ENCODE peak calls at places on chromosome 13, in six cellular contexts. One of them, this sample, is unnamed.

GRCh38 chr13:26589754-26590153 is 32.3 kb downstream of the WASF3 start:
- DNase-seq in lower leg skin: no peak
- DNase-seq in aorta: no peak
- DNase-seq in osteoblast: no peak
- DNase-seq in GM23338: no peak
- DNase-seq in AG10803: peak
- DNase-seq in this sample: no peak

GRCh38 chr13:27830010-27830409 is 37.7 kb downstream of the GSX1 start:
- DNase-seq in lower leg skin: peak
- DNase-seq in aorta: peak
- DNase-seq in osteoblast: peak
- DNase-seq in GM23338: peak
- DNase-seq in AG10803: peak
- DNase-seq in this sample: peak

GRCh38 chr13:103833453-103833852 is 767.2 kb upstream of the SLC10A2 start:
- DNase-seq in lower leg skin: no peak
- DNase-seq in aorta: no peak
- DNase-seq in osteoblast: no peak
- DNase-seq in GM23338: no peak
- DNase-seq in AG10803: no peak
- DNase-seq in this sample: no peak

GRCh38 chr13:93227280-93227905 is 786 bp downstream of the GPC6 start:
- DNase-seq in lower leg skin: no peak
- DNase-seq in aorta: peak
- DNase-seq in osteoblast: peak
- DNase-seq in GM23338: peak
- DNase-seq in AG10803: peak
- DNase-seq in this sample: no peak

GRCh38 chr13:94382960-94383359 is 96.5 kb downstream of the DCT start:
- DNase-seq in lower leg skin: no peak
- DNase-seq in aorta: no peak
- DNase-seq in osteoblast: peak
- DNase-seq in GM23338: no peak
- DNase-seq in AG10803: no peak
- DNase-seq in this sample: no peak

GRCh38 chr13:80497007-80497406 is 156.1 kb upstream of the SPRY2 start:
- DNase-seq in lower leg skin: no peak
- DNase-seq in aorta: no peak
- DNase-seq in osteoblast: no peak
- DNase-seq in GM23338: no peak
- DNase-seq in AG10803: no peak
- DNase-seq in this sample: no peak

GRCh38 chr13:66657165-66657895 is 572.8 kb downstream of the PCDH9 start:
- DNase-seq in lower leg skin: peak
- DNase-seq in aorta: no peak
- DNase-seq in osteoblast: no peak
- DNase-seq in GM23338: peak
- DNase-seq in AG10803: peak
- DNase-seq in this sample: peak

GRCh38 chr13:34816118-34816517 is 126.0 kb upstream of the NBEA start:
- DNase-seq in lower leg skin: no peak
- DNase-seq in aorta: no peak
- DNase-seq in osteoblast: no peak
- DNase-seq in GM23338: peak
- DNase-seq in AG10803: no peak
- DNase-seq in this sample: no peak

GRCh38 chr13:50241479-50241878 is 226.2 kb downstream of the KCNRG start:
- DNase-seq in lower leg skin: no peak
- DNase-seq in aorta: no peak
- DNase-seq in osteoblast: no peak
- DNase-seq in GM23338: no peak
- DNase-seq in AG10803: no peak
- DNase-seq in this sample: no peak

GRCh38 chr13:36242761-36243160 is 28.4 kb upstream of the SOHLH2 start:
- DNase-seq in lower leg skin: no peak
- DNase-seq in aorta: no peak
- DNase-seq in osteoblast: no peak
- DNase-seq in GM23338: no peak
- DNase-seq in AG10803: no peak
- DNase-seq in this sample: no peak

GRCh38 chr13:53004605-53005004 is 24.0 kb upstream of the OLFM4 start:
- DNase-seq in lower leg skin: no peak
- DNase-seq in aorta: no peak
- DNase-seq in osteoblast: no peak
- DNase-seq in GM23338: no peak
- DNase-seq in AG10803: no peak
- DNase-seq in this sample: no peak

GRCh38 chr13:35917252-35917941 is 213.8 kb downstream of the DCLK1 start:
- DNase-seq in lower leg skin: peak
- DNase-seq in aorta: no peak
- DNase-seq in osteoblast: no peak
- DNase-seq in GM23338: peak
- DNase-seq in AG10803: peak
- DNase-seq in this sample: no peak

GRCh38 chr13:47875206-47875605 is 125.9 kb downstream of the SUCLA2 start:
- DNase-seq in lower leg skin: no peak
- DNase-seq in aorta: no peak
- DNase-seq in osteoblast: no peak
- DNase-seq in GM23338: no peak
- DNase-seq in AG10803: no peak
- DNase-seq in this sample: no peak

GRCh38 chr13:78997902-78998654 is 339.1 kb upstream of the OBI1 start:
- DNase-seq in lower leg skin: no peak
- DNase-seq in aorta: no peak
- DNase-seq in osteoblast: no peak
- DNase-seq in GM23338: no peak
- DNase-seq in AG10803: no peak
- DNase-seq in this sample: no peak

GRCh38 chr13:90675129-90675528 is 672.4 kb upstream of the MIR17HG start:
- DNase-seq in lower leg skin: no peak
- DNase-seq in aorta: no peak
- DNase-seq in osteoblast: no peak
- DNase-seq in GM23338: no peak
- DNase-seq in AG10803: no peak
- DNase-seq in this sample: no peak

GRCh38 chr13:39506559-39507390 is 96.2 kb downstream of the LHFPL6 start:
- DNase-seq in lower leg skin: no peak
- DNase-seq in aorta: no peak
- DNase-seq in osteoblast: no peak
- DNase-seq in GM23338: peak
- DNase-seq in AG10803: peak
- DNase-seq in this sample: no peak

GRCh38 chr13:29106651-29107050 is 286.5 kb downstream of the MTUS2 start:
- DNase-seq in lower leg skin: no peak
- DNase-seq in aorta: no peak
- DNase-seq in osteoblast: no peak
- DNase-seq in GM23338: no peak
- DNase-seq in AG10803: peak
- DNase-seq in this sample: no peak

GRCh38 chr13:97256343-97256783 is 34.2 kb downstream of the MBNL2 start:
- DNase-seq in lower leg skin: no peak
- DNase-seq in aorta: no peak
- DNase-seq in osteoblast: peak
- DNase-seq in GM23338: no peak
- DNase-seq in AG10803: peak
- DNase-seq in this sample: no peak

GRCh38 chr13:110126391-110126961 is 180.5 kb downstream of the COL4A1 start:
- DNase-seq in lower leg skin: peak
- DNase-seq in aorta: no peak
- DNase-seq in osteoblast: peak
- DNase-seq in GM23338: peak
- DNase-seq in AG10803: peak
- DNase-seq in this sample: peak

GRCh38 chr13:109494955-109495354 is 291.4 kb downstream of the IRS2 start:
- DNase-seq in lower leg skin: no peak
- DNase-seq in aorta: no peak
- DNase-seq in osteoblast: peak
- DNase-seq in GM23338: no peak
- DNase-seq in AG10803: peak
- DNase-seq in this sample: no peak

GRCh38 chr13:107450426-107450825 is 764.9 kb downstream of the LIG4 start:
- DNase-seq in lower leg skin: no peak
- DNase-seq in aorta: no peak
- DNase-seq in osteoblast: no peak
- DNase-seq in GM23338: no peak
- DNase-seq in AG10803: no peak
- DNase-seq in this sample: no peak

GRCh38 chr13:102805680-102806079 is 6.8 kb downstream of the BIVM start:
- DNase-seq in lower leg skin: no peak
- DNase-seq in aorta: no peak
- DNase-seq in osteoblast: no peak
- DNase-seq in GM23338: no peak
- DNase-seq in AG10803: no peak
- DNase-seq in this sample: no peak

GRCh38 chr13:113208424-113209335 is at the start of gene PCID2:
- DNase-seq in lower leg skin: peak
- DNase-seq in aorta: peak
- DNase-seq in osteoblast: peak
- DNase-seq in GM23338: peak
- DNase-seq in AG10803: peak
- DNase-seq in this sample: peak

GRCh38 chr13:108609353-108609752 is 20.1 kb upstream of the MYO16 start:
- DNase-seq in lower leg skin: no peak
- DNase-seq in aorta: no peak
- DNase-seq in osteoblast: no peak
- DNase-seq in GM23338: peak
- DNase-seq in AG10803: peak
- DNase-seq in this sample: no peak

GRCh38 chr13:60591348-60591747 is 194.3 kb downstream of the TDRD3 start:
- DNase-seq in lower leg skin: no peak
- DNase-seq in aorta: no peak
- DNase-seq in osteoblast: peak
- DNase-seq in GM23338: no peak
- DNase-seq in AG10803: peak
- DNase-seq in this sample: no peak

GRCh38 chr13:60837806-60838205 is 440.8 kb downstream of the TDRD3 start:
- DNase-seq in lower leg skin: no peak
- DNase-seq in aorta: no peak
- DNase-seq in osteoblast: no peak
- DNase-seq in GM23338: no peak
- DNase-seq in AG10803: no peak
- DNase-seq in this sample: no peak

GRCh38 chr13:102369303-102369702 is 32.5 kb downstream of the FGF14 start:
- DNase-seq in lower leg skin: no peak
- DNase-seq in aorta: no peak
- DNase-seq in osteoblast: no peak
- DNase-seq in GM23338: no peak
- DNase-seq in AG10803: no peak
- DNase-seq in this sample: no peak

GRCh38 chr13:25958983-25959382 is 92.8 kb downstream of the SHISA2 start:
- DNase-seq in lower leg skin: no peak
- DNase-seq in aorta: no peak
- DNase-seq in osteoblast: no peak
- DNase-seq in GM23338: no peak
- DNase-seq in AG10803: no peak
- DNase-seq in this sample: no peak

GRCh38 chr13:31209819-31210209 is 10.0 kb downstream of the B3GLCT start:
- DNase-seq in lower leg skin: no peak
- DNase-seq in aorta: no peak
- DNase-seq in osteoblast: peak
- DNase-seq in GM23338: no peak
- DNase-seq in AG10803: no peak
- DNase-seq in this sample: no peak

GRCh38 chr13:113726961-113727411 is 32.0 kb upstream of the TMEM255B start:
- DNase-seq in lower leg skin: no peak
- DNase-seq in aorta: peak
- DNase-seq in osteoblast: no peak
- DNase-seq in GM23338: no peak
- DNase-seq in AG10803: peak
- DNase-seq in this sample: peak

GRCh38 chr13:106376411-106377112 is 158.9 kb downstream of the EFNB2 start:
- DNase-seq in lower leg skin: no peak
- DNase-seq in aorta: no peak
- DNase-seq in osteoblast: peak
- DNase-seq in GM23338: peak
- DNase-seq in AG10803: peak
- DNase-seq in this sample: no peak

GRCh38 chr13:99969368-99969933 is 2.1 kb downstream of the ZIC5 start:
- DNase-seq in lower leg skin: no peak
- DNase-seq in aorta: no peak
- DNase-seq in osteoblast: peak
- DNase-seq in GM23338: no peak
- DNase-seq in AG10803: no peak
- DNase-seq in this sample: no peak
- H3K4me3 ChIP-seq in lower leg skin: no peak
- H3K4me3 ChIP-seq in aorta: no peak
- H3K4me3 ChIP-seq in osteoblast: no peak
- H3K4me3 ChIP-seq in GM23338: peak
- H3K4me3 ChIP-seq in AG10803: no peak
- H3K4me3 ChIP-seq in this sample: no peak

DNA sequence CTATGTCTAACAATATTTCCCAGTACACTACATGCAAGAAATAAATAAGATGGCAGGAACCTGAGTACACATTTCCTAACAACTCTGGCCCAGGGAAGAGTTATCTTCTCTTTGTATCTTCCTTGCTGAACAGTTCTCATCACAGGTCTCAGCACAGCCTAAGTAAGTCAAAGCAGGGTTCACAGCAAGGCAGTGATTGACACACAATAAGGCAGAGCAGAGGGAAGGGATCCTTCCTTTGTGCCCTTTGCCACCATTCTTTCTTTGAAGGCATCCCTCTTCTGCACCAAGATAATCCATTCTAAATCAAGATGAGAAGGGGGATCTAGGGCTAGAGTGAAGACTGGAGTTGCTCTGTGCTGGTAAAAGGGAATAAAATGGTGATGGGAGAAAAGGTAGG is 73.4 kb upstream of the TRPC4 start:
- DNase-seq in lower leg skin: no peak
- DNase-seq in aorta: no peak
- DNase-seq in osteoblast: no peak
- DNase-seq in GM23338: no peak
- DNase-seq in AG10803: no peak
- DNase-seq in this sample: no peak
- H3K4me3 ChIP-seq in lower leg skin: no peak
- H3K4me3 ChIP-seq in aorta: no peak
- H3K4me3 ChIP-seq in osteoblast: no peak
- H3K4me3 ChIP-seq in GM23338: no peak
- H3K4me3 ChIP-seq in AG10803: no peak
- H3K4me3 ChIP-seq in this sample: no peak

DNA sequence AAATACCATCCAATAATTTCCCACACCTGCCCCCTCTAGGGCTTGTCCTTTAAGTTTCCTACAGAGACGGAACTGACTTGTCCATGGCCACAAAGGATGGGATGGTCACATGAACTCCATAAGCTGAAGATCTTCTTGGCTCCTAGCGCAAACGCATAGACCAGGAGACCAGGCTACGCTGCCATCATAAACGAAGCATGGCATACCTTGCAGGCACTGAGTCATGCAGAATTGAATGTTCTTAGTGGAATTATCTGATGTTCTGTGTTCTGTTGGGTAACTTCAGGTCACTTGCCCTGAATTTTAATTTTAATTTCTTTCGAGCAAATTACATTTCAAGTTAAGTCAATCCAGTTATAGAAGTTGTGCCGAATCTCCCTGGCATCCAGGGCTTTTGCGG is 96.4 kb upstream of the STARD13 start:
- DNase-seq in lower leg skin: no peak
- DNase-seq in aorta: no peak
- DNase-seq in osteoblast: no peak
- DNase-seq in GM23338: no peak
- DNase-seq in AG10803: no peak
- DNase-seq in this sample: no peak
- H3K4me3 ChIP-seq in lower leg skin: no peak
- H3K4me3 ChIP-seq in aorta: no peak
- H3K4me3 ChIP-seq in osteoblast: no peak
- H3K4me3 ChIP-seq in GM23338: no peak
- H3K4me3 ChIP-seq in AG10803: no peak
- H3K4me3 ChIP-seq in this sample: no peak

GRCh38 chr13:45132384-45133064 is 12.2 kb downstream of the GTF2F2 start:
- DNase-seq in lower leg skin: no peak
- DNase-seq in aorta: no peak
- DNase-seq in osteoblast: no peak
- DNase-seq in GM23338: no peak
- DNase-seq in AG10803: no peak
- DNase-seq in this sample: no peak
- H3K4me3 ChIP-seq in lower leg skin: no peak
- H3K4me3 ChIP-seq in aorta: no peak
- H3K4me3 ChIP-seq in osteoblast: no peak
- H3K4me3 ChIP-seq in GM23338: no peak
- H3K4me3 ChIP-seq in AG10803: no peak
- H3K4me3 ChIP-seq in this sample: no peak

This sample was measured in kidney.